ENCODE peak calls at places on chromosome 15, in nine cellular contexts. O, W, L, S, T, F, Q, M and K are unnamed samples.

GRCh38 chr15:62886431-62887071 is 156.0 kb upstream of the TPM1 start:
- DNase-seq in T (no peak), L (no peak), W (peak; percentile 56), Q (no peak), S (no peak), F (no peak), M (peak; percentile 69), O (no peak), K (no peak)

GRCh38 chr15:35167675-35168074 is 82.6 kb upstream of the NANOGP8 start:
- DNase-seq in S (no peak), W (no peak), L (no peak), Q (no peak), O (no peak), T (no peak), F (no peak), M (no peak), K (no peak)

GRCh38 chr15:30038667-30039523 is 43.9 kb upstream of the GOLGA8J start:
- DNase-seq in W (no peak), M (no peak), S (no peak), T (peak; percentile 71), L (no peak), Q (no peak), F (no peak), O (no peak), K (no peak)

GRCh38 chr15:32866486-32867312 is 148.9 kb downstream of the GREM1 start:
- DNase-seq in O (no peak), F (no peak), W (no peak), Q (no peak), S (no peak), T (no peak), L (no peak), M (peak; percentile 22), K (no peak)

GRCh38 chr15:67116742-67117141 is 51.3 kb downstream of the SMAD3 start:
- DNase-seq in L (no peak), W (no peak), F (no peak), S (no peak), O (no peak), T (no peak), M (no peak), Q (peak; percentile 33), K (no peak)

GRCh38 chr15:33309602-33310276 is 1.0 kb upstream of the RYR3 start:
- DNase-seq in S (peak; percentile 70), F (peak; percentile 27), T (peak; percentile 29), L (no peak), O (no peak), Q (no peak), M (peak; percentile 64), W (no peak), K (no peak)

GRCh38 chr15:87369269-87369668 is 887.3 kb downstream of the NTRK3 start:
- DNase-seq in S (no peak), M (no peak), F (no peak), L (no peak), T (no peak), Q (no peak), O (no peak), W (peak; percentile 98), K (no peak)

GRCh38 chr15:70410371-70410975 is 312.8 kb upstream of the TLE3 start:
- DNase-seq in F (no peak), W (no peak), O (no peak), T (no peak), S (no peak), Q (no peak), L (no peak), M (no peak), K (no peak)

GRCh38 chr15:68634122-68634482 is 55.3 kb downstream of the CORO2B start:
- DNase-seq in F (peak; percentile 58), L (no peak), O (no peak), T (no peak), Q (no peak), W (no peak), M (no peak), S (no peak), K (no peak)

GRCh38 chr15:91338763-91339162 is 238.7 kb downstream of the SV2B start:
- DNase-seq in O (no peak), Q (no peak), W (peak; percentile 51), T (peak; percentile 27), F (no peak), S (no peak), L (no peak), M (peak; percentile 81), K (no peak)

GRCh38 chr15:48644498-48644826 is 1.0 kb downstream of the FBN1 start:
- DNase-seq in F (no peak), W (peak; percentile 64), S (peak; percentile 39), O (no peak), T (peak; percentile 45), L (no peak), M (no peak), Q (no peak), K (no peak)

GRCh38 chr15:90902996-90903732 is at the start of gene MAN2A2:
- DNase-seq in W (peak; percentile 28), Q (peak; percentile 96), O (peak; percentile 74), F (peak; percentile 55), S (peak; percentile 60), L (peak; percentile 87), T (peak; percentile 71), M (peak; percentile 73), K (peak; percentile 45)

GRCh38 chr15:100598655-100599054 is 3.3 kb downstream of the LINS1 start:
- DNase-seq in M (no peak), S (no peak), O (no peak), T (no peak), W (no peak), L (no peak), Q (no peak), F (no peak), K (no peak)
- H3K4me3 ChIP-seq in M (no peak overlapping the region), S (no peak overlapping the region), O (no peak overlapping the region), T (no peak overlapping the region), W (no peak overlapping the region), L (no peak overlapping the region), Q (no peak overlapping the region), F (no peak overlapping the region), K (no peak overlapping the region)

DNA sequence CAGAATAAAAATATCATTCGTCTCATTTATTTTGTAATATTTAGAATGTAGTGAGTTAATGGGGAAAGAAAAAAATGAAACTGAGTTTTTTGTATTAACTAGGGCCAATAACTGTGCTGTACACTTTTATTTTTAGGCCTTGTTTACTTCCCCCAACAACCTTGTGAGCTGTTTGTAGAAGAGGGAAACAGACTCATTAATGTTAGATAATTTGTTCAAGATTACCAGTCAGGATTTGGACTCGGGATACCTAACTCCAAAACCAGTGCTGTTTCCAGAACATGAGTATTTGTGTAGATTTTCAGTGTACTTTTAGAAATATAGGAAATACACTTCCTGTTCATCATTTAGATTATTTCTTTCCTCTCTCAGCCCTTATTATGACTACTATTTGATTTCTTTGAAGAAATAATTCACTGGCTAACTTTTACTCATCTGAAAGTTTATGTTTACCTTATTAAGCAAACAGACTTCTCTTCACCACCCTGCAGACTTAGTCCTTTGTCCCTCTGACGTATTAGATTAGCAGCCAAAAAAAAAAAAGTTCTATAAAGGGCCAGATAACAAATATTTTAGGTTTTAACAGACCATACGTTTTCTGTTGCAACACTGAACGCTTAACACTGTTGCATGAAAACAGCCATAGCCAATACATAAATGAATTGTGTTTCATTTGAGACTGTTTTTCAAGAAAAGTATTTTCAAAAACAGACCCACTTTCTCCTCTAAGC is 192.5 kb upstream of the CGNL1 start:
- DNase-seq in S (no peak), L (no peak), O (no peak), T (no peak), F (no peak), Q (no peak), W (peak; percentile 43), M (no peak), K (no peak)
- H3K4me3 ChIP-seq in S (no peak overlapping the region), L (no peak overlapping the region), O (no peak overlapping the region), T (no peak overlapping the region), F (no peak overlapping the region), Q (no peak overlapping the region), W (no peak overlapping the region), M (no peak overlapping the region), K (no peak overlapping the region)

DNA sequence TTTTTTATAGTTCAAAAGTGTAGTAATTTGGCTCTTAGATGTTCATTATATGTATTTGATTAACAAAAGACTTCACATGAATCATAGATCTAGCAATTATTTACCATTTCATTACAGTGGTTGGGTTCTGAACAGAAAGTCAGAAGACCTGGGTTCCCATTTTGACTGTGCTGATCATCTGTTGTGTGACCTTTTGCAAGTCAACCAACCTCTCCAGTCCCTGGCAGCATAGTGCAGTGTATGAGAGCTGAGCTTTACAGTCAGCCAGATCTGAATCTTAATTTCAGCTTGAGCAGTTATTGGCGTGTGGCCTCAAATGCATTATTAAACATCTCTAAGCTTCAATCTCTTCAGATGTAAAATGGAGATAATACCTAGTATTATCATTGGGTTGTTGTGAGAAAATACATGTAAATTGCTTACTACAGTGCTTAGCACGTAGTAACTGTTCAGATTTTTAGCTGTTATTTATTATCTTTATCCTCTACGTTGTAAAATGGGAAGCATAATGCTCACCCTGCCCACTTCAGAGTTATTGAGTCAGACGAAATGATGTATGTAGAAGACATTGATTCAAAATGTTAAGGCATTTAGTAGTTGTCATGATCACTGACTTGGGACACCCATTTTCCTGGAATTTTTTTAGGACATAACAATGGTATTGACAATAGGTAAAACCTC is 104.0 kb downstream of the KLHL25 start:
- DNase-seq in S (no peak), L (no peak), F (peak; percentile 55), M (no peak), T (no peak), Q (no peak), W (no peak), O (no peak), K (no peak)
- H3K4me3 ChIP-seq in S (peak overlapping the region; percentile 33), L (peak overlapping the region; percentile 41), F (peak overlapping the region; percentile 70), M (peak overlapping the region; percentile 39), T (no peak overlapping the region), Q (peak overlapping the region; percentile 41), W (no peak overlapping the region), O (peak overlapping the region; percentile 81), K (peak overlapping the region; percentile 64)

GRCh38 chr15:60116456-60117089 is 112.5 kb downstream of the FOXB1 start:
- DNase-seq in W (no peak), S (no peak), F (no peak), Q (no peak), L (no peak), O (no peak), M (peak; percentile 25), T (no peak), K (no peak)
- H3K4me3 ChIP-seq in W (no peak overlapping the region), S (no peak overlapping the region), F (no peak overlapping the region), Q (no peak overlapping the region), L (no peak overlapping the region), O (no peak overlapping the region), M (peak overlapping the region; percentile 60), T (no peak overlapping the region), K (no peak overlapping the region)